ENCODE peak calls at places on chromosomes 5 and 9, in six cellular contexts. N, T, O, P, J and C are unnamed samples.

GRCh38 chr9:115517335-115518075 is 399.5 kb upstream of the TNC start:
- DNase-seq in O (no peak), N (no peak), J (peak), P (no peak), T (peak), C (no peak)

GRCh38 chr9:70488793-70489105 is 74.3 kb upstream of the KLF9 start:
- DNase-seq in O (no peak), T (no peak), P (no peak), J (no peak), N (no peak), C (no peak)

GRCh38 chr5:173880306-173880985 is 7.7 kb upstream of the CPEB4 start:
- DNase-seq in N (no peak), J (peak), P (no peak), T (peak), O (no peak), C (no peak)

GRCh38 chr5:41334758-41335157 is 121.4 kb upstream of the C6 start:
- DNase-seq in P (no peak), J (no peak), N (no peak), O (no peak), T (no peak), C (no peak)

GRCh38 chr9:3343671-3344070 is 182.1 kb downstream of the RFX3 start:
- DNase-seq in N (no peak), T (no peak), O (no peak), P (no peak), J (no peak), C (peak)

GRCh38 chr9:120306088-120306487 is 273.9 kb downstream of the CDK5RAP2 start:
- DNase-seq in O (no peak), J (no peak), P (no peak), T (no peak), N (no peak), C (no peak)

GRCh38 chr9:91572044-91572443 is 148.4 kb upstream of the NFIL3 start:
- DNase-seq in T (no peak), N (no peak), O (peak), P (no peak), J (no peak), C (peak)

GRCh38 chr9:33946779-33947535 is 101.7 kb downstream of the UBAP2 start:
- DNase-seq in P (no peak), O (no peak), J (peak), N (no peak), T (peak), C (no peak)

GRCh38 chr9:131635285-131635684 is 90.0 kb downstream of the PRRT1B start:
- DNase-seq in T (peak), P (peak), O (peak), J (peak), N (peak), C (peak)

GRCh38 chr9:133638076-133638475 is 1.9 kb downstream of the DBH start:
- DNase-seq in N (no peak), O (no peak), T (no peak), J (no peak), P (no peak), C (no peak)

GRCh38 chr9:106286249-106286648 is 576.7 kb upstream of the ZNF462 start:
- DNase-seq in T (no peak), J (no peak), O (no peak), N (no peak), P (no peak), C (peak)

GRCh38 chr9:101736723-101737122 is 1.7 kb downstream of the GRIN3A start:
- DNase-seq in P (no peak), N (no peak), O (no peak), J (no peak), T (no peak), C (peak)

GRCh38 chr9:7144265-7145046 is 386.7 kb downstream of the KDM4C start:
- DNase-seq in N (no peak), O (no peak), P (no peak), J (no peak), T (no peak), C (no peak)

GRCh38 chr9:5628183-5628529 is 751 bp upstream of the RIC1 start:
- DNase-seq in O (no peak), T (no peak), J (no peak), N (no peak), P (no peak), C (no peak)

GRCh38 chr5:156223547-156223946 is 103.4 kb upstream of the SGCD start:
- DNase-seq in T (no peak), N (no peak), P (no peak), J (no peak), O (no peak), C (no peak)

GRCh38 chr9:93190656-93191353 is 6.9 kb downstream of the WNK2 start:
- DNase-seq in N (no peak), O (no peak), T (no peak), J (no peak), P (no peak), C (no peak)

GRCh38 chr5:89703799-89704198 is 705.8 kb downstream of the CETN3 start:
- DNase-seq in O (no peak), T (no peak), J (no peak), P (no peak), N (no peak), C (peak)

GRCh38 chr5:65157906-65158603 is 323.7 kb downstream of the ADAMTS6 start:
- DNase-seq in T (no peak), J (no peak), P (no peak), O (no peak), N (no peak), C (no peak)

GRCh38 chr9:121383715-121384114 is 13.7 kb upstream of the STOM start:
- DNase-seq in J (no peak), N (no peak), T (no peak), O (no peak), P (no peak), C (no peak)

GRCh38 chr9:14906000-14906399 is 4.2 kb downstream of the FREM1 start:
- DNase-seq in N (no peak), T (no peak), P (no peak), J (no peak), O (no peak), C (peak)

GRCh38 chr5:102223542-102224444 is 72.3 kb downstream of the SLCO4C1 start:
- DNase-seq in J (no peak), T (no peak), P (no peak), O (peak), N (no peak), C (peak)

GRCh38 chr5:178279723-178280438 is 47.3 kb upstream of the PHYKPL start:
- DNase-seq in P (peak), O (peak), T (peak), J (peak), N (no peak), C (peak)

GRCh38 chr9:85469041-85469440 is 272.7 kb downstream of the AGTPBP1 start:
- DNase-seq in T (no peak), O (no peak), P (no peak), N (no peak), J (no peak), C (no peak)

GRCh38 chr5:121152411-121152810 is 688.3 kb downstream of the PRR16 start:
- DNase-seq in N (no peak), T (no peak), J (no peak), O (no peak), P (no peak), C (peak)

GRCh38 chr5:38383701-38384100 is 125.3 kb downstream of the EGFLAM start:
- DNase-seq in P (no peak), J (no peak), N (no peak), T (no peak), O (no peak), C (no peak)

GRCh38 chr9:37332581-37332980 is 89.9 kb upstream of the GRHPR start:
- DNase-seq in T (no peak), O (no peak), P (no peak), J (no peak), N (no peak), C (no peak)

GRCh38 chr9:98709968-98710965 is 1.5 kb upstream of the GABBR2 start:
- DNase-seq in O (no peak), J (peak), T (no peak), N (no peak), P (no peak), C (peak)

GRCh38 chr9:36093384-36093783 is 43.1 kb upstream of the GLIPR2 start:
- DNase-seq in N (no peak), J (no peak), T (no peak), P (no peak), O (no peak), C (no peak)

GRCh38 chr5:80368666-80369270 is 39.1 kb upstream of the ZFYVE16 start:
- DNase-seq in T (no peak), P (no peak), O (no peak), J (no peak), N (no peak), C (peak)

GRCh38 chr9:83304686-83305085 is 233.5 kb downstream of the FRMD3 start:
- DNase-seq in O (peak), N (no peak), T (peak), J (peak), P (no peak), C (peak)

GRCh38 chr5:16754621-16755020 is 137.8 kb upstream of the RETREG1 start:
- DNase-seq in N (no peak), O (no peak), P (no peak), J (no peak), T (no peak), C (peak)

GRCh38 chr9:134432471-134432870 is 106.2 kb downstream of the RXRA start:
- DNase-seq in P (no peak), N (no peak), J (no peak), T (no peak), O (no peak), C (no peak)

GRCh38 chr9:18474778-18475177 is 825 bp downstream of the ADAMTSL1 start:
- DNase-seq in N (no peak), T (no peak), O (no peak), J (peak), P (no peak), C (no peak)

GRCh38 chr5:10484774-10485141 is 43.1 kb downstream of the ROPN1L start:
- DNase-seq in N (no peak), O (no peak), J (no peak), T (no peak), P (no peak), C (no peak)

GRCh38 chr9:88477300-88477751 is 57.7 kb upstream of the NXNL2 start:
- DNase-seq in O (no peak), J (peak), T (peak), P (no peak), N (no peak), C (no peak)

GRCh38 chr9:5354184-5354583 is 14.5 kb upstream of the RLN1 start:
- DNase-seq in N (no peak), O (no peak), J (no peak), P (no peak), T (no peak), C (no peak)